ENCODE peak calls at places on chromosomes 12 and 14, in eight cellular contexts. One of them, this sample, is unnamed.

GRCh38 chr14:57022608-57023007 is 212.3 kb upstream of the OTX2 start:
- DNase-seq in endothelial cell of umbilical vein: no peak
- DNase-seq in lower leg skin: no peak
- DNase-seq in mesothelial cell of epicardium: no peak
- DNase-seq in heart right ventricle: no peak
- DNase-seq in fibroblast of the aortic adventitia: no peak
- DNase-seq in fibroblast of pulmonary artery: no peak
- DNase-seq in type B pancreatic cell: no peak
- DNase-seq in this sample: no peak

GRCh38 chr14:25056688-25057078 is 6.7 kb upstream of the STXBP6 start:
- DNase-seq in endothelial cell of umbilical vein: no peak
- DNase-seq in lower leg skin: no peak
- DNase-seq in mesothelial cell of epicardium: no peak
- DNase-seq in heart right ventricle: no peak
- DNase-seq in fibroblast of the aortic adventitia: no peak
- DNase-seq in fibroblast of pulmonary artery: no peak
- DNase-seq in type B pancreatic cell: no peak
- DNase-seq in this sample: no peak

GRCh38 chr14:103711516-103712431 is 3.5 kb downstream of the XRCC3 start:
- DNase-seq in endothelial cell of umbilical vein: peak
- DNase-seq in lower leg skin: no peak
- DNase-seq in mesothelial cell of epicardium: no peak
- DNase-seq in heart right ventricle: peak
- DNase-seq in fibroblast of the aortic adventitia: peak
- DNase-seq in fibroblast of pulmonary artery: no peak
- DNase-seq in type B pancreatic cell: no peak
- DNase-seq in this sample: no peak

GRCh38 chr14:103057372-103058208 is at the start of gene CDC42BPB:
- DNase-seq in endothelial cell of umbilical vein: peak
- DNase-seq in lower leg skin: peak
- DNase-seq in mesothelial cell of epicardium: peak
- DNase-seq in heart right ventricle: peak
- DNase-seq in fibroblast of the aortic adventitia: peak
- DNase-seq in fibroblast of pulmonary artery: peak
- DNase-seq in type B pancreatic cell: peak
- DNase-seq in this sample: peak

GRCh38 chr12:9244894-9245293 is 36.7 kb upstream of the PZP start:
- DNase-seq in endothelial cell of umbilical vein: no peak
- DNase-seq in lower leg skin: no peak
- DNase-seq in mesothelial cell of epicardium: no peak
- DNase-seq in heart right ventricle: peak
- DNase-seq in fibroblast of the aortic adventitia: no peak
- DNase-seq in fibroblast of pulmonary artery: no peak
- DNase-seq in type B pancreatic cell: no peak
- DNase-seq in this sample: no peak

GRCh38 chr14:103057028-103057371 is 349 bp downstream of the CDC42BPB start:
- DNase-seq in endothelial cell of umbilical vein: peak
- DNase-seq in lower leg skin: no peak
- DNase-seq in mesothelial cell of epicardium: no peak
- DNase-seq in heart right ventricle: no peak
- DNase-seq in fibroblast of the aortic adventitia: no peak
- DNase-seq in fibroblast of pulmonary artery: peak
- DNase-seq in type B pancreatic cell: no peak
- DNase-seq in this sample: no peak

GRCh38 chr14:24840204-24840893 is 206.4 kb upstream of the GZMB start:
- DNase-seq in endothelial cell of umbilical vein: no peak
- DNase-seq in lower leg skin: no peak
- DNase-seq in mesothelial cell of epicardium: no peak
- DNase-seq in heart right ventricle: no peak
- DNase-seq in fibroblast of the aortic adventitia: no peak
- DNase-seq in fibroblast of pulmonary artery: no peak
- DNase-seq in type B pancreatic cell: no peak
- DNase-seq in this sample: no peak

GRCh38 chr14:35969310-35969709 is 143.2 kb downstream of the BRMS1L start:
- DNase-seq in endothelial cell of umbilical vein: no peak
- DNase-seq in lower leg skin: no peak
- DNase-seq in mesothelial cell of epicardium: no peak
- DNase-seq in heart right ventricle: no peak
- DNase-seq in fibroblast of the aortic adventitia: no peak
- DNase-seq in fibroblast of pulmonary artery: no peak
- DNase-seq in type B pancreatic cell: no peak
- DNase-seq in this sample: no peak

GRCh38 chr12:19431407-19432308 is 7.6 kb upstream of the AEBP2 start:
- DNase-seq in endothelial cell of umbilical vein: peak
- DNase-seq in lower leg skin: no peak
- DNase-seq in mesothelial cell of epicardium: peak
- DNase-seq in heart right ventricle: no peak
- DNase-seq in fibroblast of the aortic adventitia: peak
- DNase-seq in fibroblast of pulmonary artery: peak
- DNase-seq in type B pancreatic cell: peak
- DNase-seq in this sample: no peak

GRCh38 chr12:19998968-19999792 is 369.2 kb upstream of the PDE3A start:
- DNase-seq in endothelial cell of umbilical vein: peak
- DNase-seq in lower leg skin: no peak
- DNase-seq in mesothelial cell of epicardium: no peak
- DNase-seq in heart right ventricle: no peak
- DNase-seq in fibroblast of the aortic adventitia: no peak
- DNase-seq in fibroblast of pulmonary artery: no peak
- DNase-seq in type B pancreatic cell: no peak
- DNase-seq in this sample: no peak

GRCh38 chr14:30988509-30988908 is 36.9 kb upstream of the AP4S1 start:
- DNase-seq in endothelial cell of umbilical vein: peak
- DNase-seq in lower leg skin: no peak
- DNase-seq in mesothelial cell of epicardium: no peak
- DNase-seq in heart right ventricle: no peak
- DNase-seq in fibroblast of the aortic adventitia: peak
- DNase-seq in fibroblast of pulmonary artery: peak
- DNase-seq in type B pancreatic cell: no peak
- DNase-seq in this sample: no peak

GRCh38 chr12:6215932-6216494 is 15.8 kb downstream of the CD9 start:
- DNase-seq in endothelial cell of umbilical vein: peak
- DNase-seq in lower leg skin: peak
- DNase-seq in mesothelial cell of epicardium: no peak
- DNase-seq in heart right ventricle: no peak
- DNase-seq in fibroblast of the aortic adventitia: peak
- DNase-seq in fibroblast of pulmonary artery: peak
- DNase-seq in type B pancreatic cell: no peak
- DNase-seq in this sample: no peak

GRCh38 chr14:50666772-50667490 is 1.2 kb downstream of the SAV1 start:
- DNase-seq in endothelial cell of umbilical vein: peak
- DNase-seq in lower leg skin: peak
- DNase-seq in mesothelial cell of epicardium: no peak
- DNase-seq in heart right ventricle: peak
- DNase-seq in fibroblast of the aortic adventitia: peak
- DNase-seq in fibroblast of pulmonary artery: peak
- DNase-seq in type B pancreatic cell: no peak
- DNase-seq in this sample: peak

GRCh38 chr14:50669441-50669986 is 1.4 kb upstream of the SAV1 start:
- DNase-seq in endothelial cell of umbilical vein: peak
- DNase-seq in lower leg skin: no peak
- DNase-seq in mesothelial cell of epicardium: no peak
- DNase-seq in heart right ventricle: no peak
- DNase-seq in fibroblast of the aortic adventitia: no peak
- DNase-seq in fibroblast of pulmonary artery: no peak
- DNase-seq in type B pancreatic cell: no peak
- DNase-seq in this sample: no peak

GRCh38 chr14:50668852-50669194 is 717 bp upstream of the SAV1 start:
- DNase-seq in endothelial cell of umbilical vein: no peak
- DNase-seq in lower leg skin: no peak
- DNase-seq in mesothelial cell of epicardium: no peak
- DNase-seq in heart right ventricle: no peak
- DNase-seq in fibroblast of the aortic adventitia: no peak
- DNase-seq in fibroblast of pulmonary artery: no peak
- DNase-seq in type B pancreatic cell: no peak
- DNase-seq in this sample: no peak

GRCh38 chr14:50668008-50668851 is at the start of gene SAV1:
- DNase-seq in endothelial cell of umbilical vein: peak
- DNase-seq in lower leg skin: peak
- DNase-seq in mesothelial cell of epicardium: peak
- DNase-seq in heart right ventricle: peak
- DNase-seq in fibroblast of the aortic adventitia: peak
- DNase-seq in fibroblast of pulmonary artery: peak
- DNase-seq in type B pancreatic cell: peak
- DNase-seq in this sample: peak

DNA sequence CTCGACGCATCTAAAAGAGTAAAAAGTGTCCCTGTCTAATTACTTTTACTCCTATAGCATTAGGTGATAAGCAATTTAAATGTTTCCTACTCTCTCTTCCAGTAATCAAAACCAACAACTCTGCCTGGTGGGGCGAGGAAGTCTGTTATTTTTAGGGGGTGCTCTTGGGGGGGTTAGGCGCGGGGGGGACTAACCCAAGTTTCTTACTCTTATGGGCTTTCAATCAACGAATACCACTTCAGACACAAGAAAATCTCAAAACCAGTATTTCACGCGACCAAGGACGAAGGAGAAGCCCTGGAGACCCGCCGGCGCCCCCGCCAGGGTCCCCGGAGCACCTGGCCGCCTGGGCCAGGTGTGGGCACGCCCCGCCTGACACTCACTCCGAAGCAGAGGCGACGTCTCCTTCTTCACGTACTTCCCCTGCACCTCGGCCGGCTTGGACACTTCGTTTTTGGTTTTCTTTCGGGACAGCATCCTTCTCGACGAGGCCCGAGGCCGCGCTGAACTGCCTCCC is 557 bp downstream of the SAV1 start:
- DNase-seq in endothelial cell of umbilical vein: no peak
- DNase-seq in lower leg skin: no peak
- DNase-seq in mesothelial cell of epicardium: no peak
- DNase-seq in heart right ventricle: no peak
- DNase-seq in fibroblast of the aortic adventitia: no peak
- DNase-seq in fibroblast of pulmonary artery: no peak
- DNase-seq in type B pancreatic cell: no peak
- DNase-seq in this sample: no peak
- TF ChIP-seq CTCF in endothelial cell of umbilical vein: no peak
- TF ChIP-seq CTCF in lower leg skin: no peak
- TF ChIP-seq CTCF in mesothelial cell of epicardium: no peak
- TF ChIP-seq CTCF in heart right ventricle: no peak
- TF ChIP-seq CTCF in fibroblast of the aortic adventitia: no peak
- TF ChIP-seq CTCF in fibroblast of pulmonary artery: no peak
- TF ChIP-seq CTCF in type B pancreatic cell: no peak
- TF ChIP-seq CTCF in this sample: no peak

GRCh38 chr12:77685112-77685511 is 145.6 kb upstream of the NAV3 start:
- DNase-seq in endothelial cell of umbilical vein: peak
- DNase-seq in lower leg skin: peak
- DNase-seq in mesothelial cell of epicardium: peak
- DNase-seq in heart right ventricle: peak
- DNase-seq in fibroblast of the aortic adventitia: peak
- DNase-seq in fibroblast of pulmonary artery: peak
- DNase-seq in type B pancreatic cell: no peak
- DNase-seq in this sample: no peak
- TF ChIP-seq CTCF in endothelial cell of umbilical vein: peak
- TF ChIP-seq CTCF in lower leg skin: no peak
- TF ChIP-seq CTCF in mesothelial cell of epicardium: peak
- TF ChIP-seq CTCF in heart right ventricle: peak
- TF ChIP-seq CTCF in fibroblast of the aortic adventitia: peak
- TF ChIP-seq CTCF in fibroblast of pulmonary artery: peak
- TF ChIP-seq CTCF in type B pancreatic cell: peak
- TF ChIP-seq CTCF in this sample: no peak

GRCh38 chr14:21093018-21093417 is 5.4 kb downstream of the ZNF219 start:
- DNase-seq in endothelial cell of umbilical vein: no peak
- DNase-seq in lower leg skin: no peak
- DNase-seq in mesothelial cell of epicardium: no peak
- DNase-seq in heart right ventricle: peak
- DNase-seq in fibroblast of the aortic adventitia: no peak
- DNase-seq in fibroblast of pulmonary artery: no peak
- DNase-seq in type B pancreatic cell: no peak
- DNase-seq in this sample: no peak

GRCh38 chr14:21091784-21092146 is 6.7 kb downstream of the ZNF219 start:
- DNase-seq in endothelial cell of umbilical vein: no peak
- DNase-seq in lower leg skin: no peak
- DNase-seq in mesothelial cell of epicardium: no peak
- DNase-seq in heart right ventricle: peak
- DNase-seq in fibroblast of the aortic adventitia: no peak
- DNase-seq in fibroblast of pulmonary artery: no peak
- DNase-seq in type B pancreatic cell: no peak
- DNase-seq in this sample: no peak

GRCh38 chr14:21095430-21096205 is 2.8 kb downstream of the ZNF219 start:
- DNase-seq in endothelial cell of umbilical vein: no peak
- DNase-seq in lower leg skin: no peak
- DNase-seq in mesothelial cell of epicardium: no peak
- DNase-seq in heart right ventricle: peak
- DNase-seq in fibroblast of the aortic adventitia: peak
- DNase-seq in fibroblast of pulmonary artery: peak
- DNase-seq in type B pancreatic cell: no peak
- DNase-seq in this sample: no peak

GRCh38 chr14:21092147-21093011 is 6.1 kb downstream of the ZNF219 start:
- DNase-seq in endothelial cell of umbilical vein: peak
- DNase-seq in lower leg skin: peak
- DNase-seq in mesothelial cell of epicardium: peak
- DNase-seq in heart right ventricle: peak
- DNase-seq in fibroblast of the aortic adventitia: peak
- DNase-seq in fibroblast of pulmonary artery: peak
- DNase-seq in type B pancreatic cell: peak
- DNase-seq in this sample: peak

DNA sequence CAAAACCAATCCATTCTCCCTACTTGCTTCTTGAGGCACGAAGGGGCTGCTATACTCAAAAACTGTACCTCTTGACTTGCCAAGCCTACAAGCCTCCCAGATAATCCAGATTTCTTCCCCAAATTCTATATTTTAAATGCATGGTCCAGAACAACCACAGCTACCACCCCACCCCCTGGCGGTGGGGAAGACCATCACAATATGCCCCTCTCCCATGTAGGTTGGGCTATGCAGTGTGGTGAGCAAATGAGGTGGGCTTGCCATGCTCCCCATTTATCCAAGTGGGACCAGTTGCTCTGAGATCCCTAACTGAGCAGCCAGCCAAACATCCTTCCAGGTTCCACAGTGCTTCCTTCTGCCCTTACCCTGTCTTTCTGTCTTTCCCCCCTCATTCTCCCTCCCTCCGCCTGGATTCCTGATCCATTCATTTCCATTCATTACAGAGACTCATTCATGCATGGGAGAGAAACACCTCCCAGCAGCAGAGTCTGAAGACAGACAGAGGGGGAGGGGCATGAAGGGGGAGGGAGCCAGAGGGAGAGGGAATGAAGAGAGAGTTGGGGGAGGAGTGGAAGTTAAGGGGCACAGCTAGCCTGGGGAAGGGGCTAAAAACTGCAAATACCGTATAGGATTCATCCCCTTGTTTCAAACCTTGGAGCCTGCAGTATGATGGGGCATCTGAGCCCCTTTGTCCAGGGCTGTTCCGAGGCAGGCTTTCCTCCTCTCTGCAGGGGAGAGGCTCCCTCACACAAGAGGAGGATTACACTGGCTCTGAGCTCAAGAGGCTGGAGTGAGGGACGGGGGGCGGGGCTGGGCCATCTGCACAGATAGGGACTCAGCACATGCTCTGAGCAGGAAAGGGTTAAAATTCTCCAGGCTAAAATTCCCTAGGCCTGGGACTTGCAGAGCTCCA is 4.4 kb downstream of the ZNF219 start:
- DNase-seq in endothelial cell of umbilical vein: no peak
- DNase-seq in lower leg skin: no peak
- DNase-seq in mesothelial cell of epicardium: no peak
- DNase-seq in heart right ventricle: no peak
- DNase-seq in fibroblast of the aortic adventitia: no peak
- DNase-seq in fibroblast of pulmonary artery: no peak
- DNase-seq in type B pancreatic cell: no peak
- DNase-seq in this sample: no peak
- TF ChIP-seq CTCF in endothelial cell of umbilical vein: no peak
- TF ChIP-seq CTCF in lower leg skin: no peak
- TF ChIP-seq CTCF in mesothelial cell of epicardium: peak
- TF ChIP-seq CTCF in heart right ventricle: no peak
- TF ChIP-seq CTCF in fibroblast of the aortic adventitia: peak
- TF ChIP-seq CTCF in fibroblast of pulmonary artery: peak
- TF ChIP-seq CTCF in type B pancreatic cell: peak
- TF ChIP-seq CTCF in this sample: no peak

GRCh38 chr14:22039938-22040780 is 366.5 kb upstream of the OR4E1 start:
- DNase-seq in endothelial cell of umbilical vein: peak
- DNase-seq in lower leg skin: no peak
- DNase-seq in mesothelial cell of epicardium: no peak
- DNase-seq in heart right ventricle: no peak
- DNase-seq in fibroblast of the aortic adventitia: no peak
- DNase-seq in fibroblast of pulmonary artery: peak
- DNase-seq in type B pancreatic cell: no peak
- DNase-seq in this sample: no peak
- TF ChIP-seq CTCF in endothelial cell of umbilical vein: peak
- TF ChIP-seq CTCF in lower leg skin: no peak
- TF ChIP-seq CTCF in mesothelial cell of epicardium: peak
- TF ChIP-seq CTCF in heart right ventricle: peak
- TF ChIP-seq CTCF in fibroblast of the aortic adventitia: peak
- TF ChIP-seq CTCF in fibroblast of pulmonary artery: peak
- TF ChIP-seq CTCF in type B pancreatic cell: peak
- TF ChIP-seq CTCF in this sample: peak